ENCODE peak calls at places on chromosome 10, in four cellular contexts. S, X, D and A are unnamed samples.

GRCh38 chr10:47379901-47380300 is 4.2 kb downstream of the ZNF488 start:
- DNase-seq in X (no peak), D (no peak), S (no peak), A (no peak)

GRCh38 chr10:101021692-101022251 is 9.2 kb downstream of the PDZD7 start:
- DNase-seq in X (no peak), D (no peak), S (no peak), A (no peak)

GRCh38 chr10:95644935-95645334 is 11.6 kb downstream of the ALDH18A1 start:
- DNase-seq in D (no peak), X (no peak), S (no peak), A (no peak)

GRCh38 chr10:3763035-3763456 is 22.0 kb downstream of the KLF6 start:
- DNase-seq in S (no peak), X (no peak), D (no peak), A (peak; percentile 44)

GRCh38 chr10:94412439-94412838 is 10.1 kb downstream of the TBC1D12 start:
- DNase-seq in D (no peak), S (no peak), X (no peak), A (no peak)

GRCh38 chr10:108601856-108602255 is 1321.5 kb downstream of the XPNPEP1 start:
- DNase-seq in S (no peak), D (no peak), X (no peak), A (no peak)

GRCh38 chr10:92691591-92692084 is 1.9 kb downstream of the HHEX start:
- DNase-seq in X (peak; percentile 50), S (no peak), D (peak; percentile 50), A (peak; percentile 64)

GRCh38 chr10:49106451-49106850 is 8.9 kb downstream of the VSTM4 start:
- DNase-seq in X (no peak), S (no peak), D (no peak), A (no peak)

GRCh38 chr10:72285972-72286521 is 12.3 kb downstream of the DDIT4 start:
- DNase-seq in D (no peak), X (no peak), S (no peak), A (no peak)

GRCh38 chr10:75294866-75295692 is 59.3 kb upstream of the COMTD1 start:
- DNase-seq in X (peak; percentile 65), D (peak; percentile 88), S (peak; percentile 82), A (peak; percentile 90)

GRCh38 chr10:28681345-28681763 is 4.0 kb downstream of the BAMBI start:
- DNase-seq in S (no peak), X (no peak), D (no peak), A (no peak)

GRCh38 chr10:46556515-46557318 is at the start of gene GPRIN2:
- DNase-seq in D (peak; percentile 71), X (no peak), S (no peak), A (no peak)

GRCh38 chr10:18658301-18658991 is 785 bp upstream of the ARL5B start:
- DNase-seq in S (no peak), D (no peak), X (no peak), A (no peak)

GRCh38 chr10:35340975-35341374 is 4.7 kb downstream of the CCNY start:
- DNase-seq in S (no peak), X (no peak), D (no peak), A (peak; percentile 39)

GRCh38 chr10:72912715-72913114 is 19.2 kb downstream of the OIT3 start:
- DNase-seq in D (no peak), X (no peak), S (no peak), A (no peak)

GRCh38 chr10:47269294-47269693 is 30.7 kb upstream of the GDF10 start:
- DNase-seq in D (no peak), X (no peak), S (no peak), A (peak; percentile 31)

GRCh38 chr10:29874604-29875269 is 184.6 kb downstream of the JCAD start:
- DNase-seq in D (no peak), X (no peak), S (no peak), A (no peak)

GRCh38 chr10:103861501-103861900 is 6.1 kb upstream of the SH3PXD2A start:
- DNase-seq in D (no peak), X (no peak), S (no peak), A (no peak)

GRCh38 chr10:61635946-61636345 is 26.8 kb upstream of the CABCOCO1 start:
- DNase-seq in D (no peak), S (no peak), X (no peak), A (no peak)

GRCh38 chr10:106310596-106310995 is 853.9 kb downstream of the SORCS1 start:
- DNase-seq in X (no peak), S (no peak), D (no peak), A (no peak)

GRCh38 chr10:119595134-119595714 is 1.5 kb downstream of the TIAL1 start:
- DNase-seq in D (no peak), X (no peak), S (peak; percentile 27), A (no peak)

GRCh38 chr10:50512214-50512595 is 111.6 kb downstream of the SGMS1 start:
- DNase-seq in X (no peak), D (no peak), S (no peak), A (no peak)

GRCh38 chr10:110535958-110536891 is 31.3 kb upstream of the SMC3 start:
- DNase-seq in X (peak; percentile 61), D (no peak), S (peak; percentile 47), A (peak; percentile 95)
- TF ChIP-seq CTCF in X (peak; percentile 46), D (no peak), S (peak; percentile 43), A (no peak)

DNA sequence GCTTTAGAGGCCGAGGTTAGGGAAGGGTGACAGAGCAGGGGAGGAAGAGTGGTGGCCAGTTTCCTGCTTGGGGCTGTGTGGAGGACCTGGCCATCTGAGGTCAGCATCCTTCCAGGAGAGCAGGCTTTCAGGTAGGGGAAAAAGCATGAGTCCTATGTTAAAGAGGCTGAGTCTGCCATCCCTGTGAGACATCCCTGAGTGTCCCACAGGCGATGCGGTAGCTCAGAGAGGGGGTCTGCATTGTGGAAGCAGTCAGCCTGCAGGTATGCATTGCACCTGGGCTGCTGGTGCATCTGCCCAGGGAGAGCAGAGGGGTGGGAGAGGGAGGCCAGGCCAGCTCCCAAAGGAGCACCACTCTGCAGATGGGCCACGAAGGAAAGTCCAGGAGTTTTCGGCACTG is 282.1 kb upstream of the ZNF32 start:
- DNase-seq in S (no peak), X (no peak), D (no peak), A (no peak)
- TF ChIP-seq CTCF in S (no peak), X (no peak), D (no peak), A (no peak)

GRCh38 chr10:123119081-123119480 is 16.7 kb upstream of the HMX3 start:
- DNase-seq in D (no peak), X (no peak), S (no peak), A (no peak)

GRCh38 chr10:123117644-123118409 is 17.9 kb upstream of the HMX3 start:
- DNase-seq in D (peak; percentile 42), S (no peak), X (no peak), A (no peak)
- TF ChIP-seq CTCF in D (no peak), S (no peak), X (no peak), A (no peak)

GRCh38 chr10:1210667-1211066 is 154.5 kb downstream of the WDR37 start:
- DNase-seq in S (no peak), D (no peak), X (no peak), A (no peak)
- TF ChIP-seq CTCF in S (no peak), D (no peak), X (no peak), A (no peak)